ENCODE peak calls at places on chromosomes 11 and 22, in ten cellular contexts. J, H, C, P, B, L, E, I, D and S are unnamed samples.

GRCh38 chr11:118430956-118431355 is 5.3 kb upstream of the KMT2A start:
- DNase-seq in J (no peak), H (no peak), C (no peak), P (no peak), B (no peak), L (no peak), E (no peak), I (no peak), D (no peak), S (no peak)

GRCh38 chr11:132088551-132088950 is 718.1 kb downstream of the NTM start:
- DNase-seq in J (no peak), H (no peak), C (no peak), P (no peak), B (no peak), L (no peak), E (no peak), I (no peak), D (no peak), S (no peak)

GRCh38 chr11:69008774-69009440 is 4.1 kb downstream of the MRGPRF start:
- DNase-seq in J (peak), H (peak), C (peak), P (no peak), B (peak), L (peak), E (peak), I (peak), D (peak), S (peak)

GRCh38 chr22:42064629-42065028 is 6.0 kb downstream of the NAGA start:
- DNase-seq in J (no peak), H (no peak), C (no peak), P (no peak), B (no peak), L (no peak), E (no peak), I (peak), D (peak), S (no peak)

GRCh38 chr22:41847300-41847699 is 14.4 kb downstream of the SREBF2 start:
- DNase-seq in J (no peak), H (no peak), C (no peak), P (no peak), B (no peak), L (no peak), E (no peak), I (no peak), D (no peak), S (no peak)

GRCh38 chr11:11502303-11502828 is 119.4 kb downstream of the GALNT18 start:
- DNase-seq in J (no peak), H (no peak), C (no peak), P (peak), B (no peak), L (no peak), E (no peak), I (no peak), D (no peak), S (no peak)

GRCh38 chr11:118789501-118790356 is 1.2 kb downstream of the DDX6 start:
- DNase-seq in J (no peak), H (no peak), C (no peak), P (peak), B (peak), L (no peak), E (no peak), I (no peak), D (no peak), S (no peak)

GRCh38 chr11:32109596-32109995 is 18.7 kb downstream of the RCN1 start:
- DNase-seq in J (no peak), H (no peak), C (no peak), P (no peak), B (no peak), L (no peak), E (no peak), I (no peak), D (no peak), S (no peak)

GRCh38 chr22:26970809-26971394 is 313.5 kb downstream of the MIAT start:
- DNase-seq in J (no peak), H (no peak), C (no peak), P (no peak), B (no peak), L (no peak), E (no peak), I (no peak), D (no peak), S (no peak)

GRCh38 chr22:29768052-29768680 is 997 bp downstream of the UQCR10 start:
- DNase-seq in J (no peak), H (no peak), C (no peak), P (no peak), B (no peak), L (no peak), E (no peak), I (no peak), D (no peak), S (no peak)

GRCh38 chr11:79129702-79130101 is 311.1 kb downstream of the TENM4 start:
- DNase-seq in J (no peak), H (no peak), C (no peak), P (no peak), B (no peak), L (no peak), E (no peak), I (no peak), D (no peak), S (no peak)

GRCh38 chr11:128040603-128041002 is 546.8 kb downstream of the ETS1 start:
- DNase-seq in J (no peak), H (no peak), C (no peak), P (no peak), B (peak), L (no peak), E (no peak), I (no peak), D (no peak), S (no peak)

GRCh38 chr11:1483445-1483961 is 3.1 kb downstream of the MOB2 start:
- DNase-seq in J (peak), H (no peak), C (peak), P (no peak), B (no peak), L (no peak), E (peak), I (no peak), D (no peak), S (no peak)

GRCh38 chr11:17405232-17406005 is 17.0 kb upstream of the KCNJ11 start:
- DNase-seq in J (peak), H (peak), C (peak), P (peak), B (no peak), L (peak), E (peak), I (peak), D (peak), S (peak)

GRCh38 chr11:71129624-71130023 is 122.8 kb downstream of the SHANK2 start:
- DNase-seq in J (no peak), H (no peak), C (no peak), P (no peak), B (no peak), L (no peak), E (no peak), I (no peak), D (no peak), S (no peak)

GRCh38 chr11:5992604-5993251 is 5.9 kb upstream of the OR52L1 start:
- DNase-seq in J (no peak), H (peak), C (no peak), P (no peak), B (peak), L (peak), E (no peak), I (no peak), D (no peak), S (no peak)

GRCh38 chr22:47591709-47592108 is 829.3 kb downstream of the TBC1D22A start:
- DNase-seq in J (peak), H (no peak), C (no peak), P (no peak), B (no peak), L (no peak), E (no peak), I (no peak), D (no peak), S (peak)

GRCh38 chr11:135004495-135004894 is 592.5 kb upstream of the B3GAT1 start:
- DNase-seq in J (no peak), H (no peak), C (no peak), P (no peak), B (no peak), L (no peak), E (no peak), I (no peak), D (no peak), S (no peak)

GRCh38 chr11:106281455-106282173 is 204.2 kb downstream of the AASDHPPT start:
- DNase-seq in J (no peak), H (peak), C (no peak), P (no peak), B (no peak), L (peak), E (no peak), I (no peak), D (no peak), S (no peak)

GRCh38 chr11:112157274-112157766 is 6.6 kb downstream of the IL18 start:
- DNase-seq in J (no peak), H (peak), C (no peak), P (no peak), B (peak), L (peak), E (no peak), I (no peak), D (peak), S (no peak)

GRCh38 chr11:3136542-3137455 is 28.3 kb downstream of the OSBPL5 start:
- DNase-seq in J (peak), H (no peak), C (peak), P (no peak), B (no peak), L (no peak), E (peak), I (no peak), D (no peak), S (no peak)

GRCh38 chr22:37544955-37545702 is 15.2 kb upstream of the CDC42EP1 start:
- DNase-seq in J (peak), H (peak), C (peak), P (no peak), B (peak), L (peak), E (peak), I (peak), D (peak), S (peak)

GRCh38 chr11:62919898-62920640 is 1.1 kb downstream of the CHRM1 start:
- DNase-seq in J (no peak), H (no peak), C (no peak), P (no peak), B (no peak), L (no peak), E (no peak), I (no peak), D (no peak), S (no peak)

GRCh38 chr11:329886-330253 is 9.2 kb upstream of the IFITM3 start:
- DNase-seq in J (peak), H (no peak), C (no peak), P (no peak), B (no peak), L (no peak), E (no peak), I (no peak), D (no peak), S (no peak)

GRCh38 chr11:6531267-6531752 is 34.2 kb downstream of the DNHD1 start:
- DNase-seq in J (no peak), H (peak), C (no peak), P (no peak), B (peak), L (peak), E (no peak), I (no peak), D (peak), S (no peak)

GRCh38 chr22:24819941-24820461 is 14.0 kb downstream of the SGSM1 start:
- DNase-seq in J (peak), H (no peak), C (peak), P (peak), B (no peak), L (peak), E (peak), I (peak), D (no peak), S (peak)

GRCh38 chr22:23524226-23524625 is 55.9 kb downstream of the IGLL1 start:
- DNase-seq in J (no peak), H (no peak), C (no peak), P (no peak), B (no peak), L (no peak), E (no peak), I (no peak), D (no peak), S (no peak)

GRCh38 chr22:18035740-18036139 is 11.4 kb upstream of the MICAL3 start:
- DNase-seq in J (no peak), H (peak), C (peak), P (no peak), B (no peak), L (peak), E (no peak), I (peak), D (peak), S (peak)

GRCh38 chr11:67449116-67449844 is 3.2 kb downstream of the GPR152 start:
- DNase-seq in J (no peak), H (no peak), C (no peak), P (no peak), B (no peak), L (no peak), E (no peak), I (no peak), D (no peak), S (no peak)

GRCh38 chr11:26522912-26523610 is 49.0 kb downstream of the MUC15 start:
- DNase-seq in J (no peak), H (peak), C (no peak), P (no peak), B (no peak), L (no peak), E (no peak), I (no peak), D (no peak), S (no peak)

GRCh38 chr22:42026705-42027104 is 28.1 kb downstream of the WBP2NL start:
- DNase-seq in J (no peak), H (no peak), C (no peak), P (no peak), B (no peak), L (no peak), E (no peak), I (no peak), D (no peak), S (no peak)

GRCh38 chr11:23502821-23503220 is 642.5 kb upstream of the CCDC179 start:
- DNase-seq in J (no peak), H (peak), C (no peak), P (no peak), B (no peak), L (no peak), E (no peak), I (no peak), D (no peak), S (no peak)

GRCh38 chr11:14974021-14974698 is 2.0 kb upstream of the CALCA start:
- DNase-seq in J (no peak), H (no peak), C (no peak), P (no peak), B (peak), L (no peak), E (no peak), I (no peak), D (no peak), S (no peak)

GRCh38 chr11:104763930-104764717 is 134.1 kb downstream of the CASP12 start:
- DNase-seq in J (no peak), H (no peak), C (no peak), P (no peak), B (no peak), L (no peak), E (no peak), I (no peak), D (no peak), S (no peak)

GRCh38 chr11:61004841-61005240 is 33.4 kb downstream of the CD6 start:
- DNase-seq in J (no peak), H (no peak), C (no peak), P (no peak), B (no peak), L (no peak), E (no peak), I (no peak), D (no peak), S (no peak)

GRCh38 chr11:20594274-20595061 is 4.9 kb upstream of the SLC6A5 start:
- DNase-seq in J (no peak), H (no peak), C (no peak), P (no peak), B (no peak), L (no peak), E (no peak), I (no peak), D (no peak), S (no peak)

DNA sequence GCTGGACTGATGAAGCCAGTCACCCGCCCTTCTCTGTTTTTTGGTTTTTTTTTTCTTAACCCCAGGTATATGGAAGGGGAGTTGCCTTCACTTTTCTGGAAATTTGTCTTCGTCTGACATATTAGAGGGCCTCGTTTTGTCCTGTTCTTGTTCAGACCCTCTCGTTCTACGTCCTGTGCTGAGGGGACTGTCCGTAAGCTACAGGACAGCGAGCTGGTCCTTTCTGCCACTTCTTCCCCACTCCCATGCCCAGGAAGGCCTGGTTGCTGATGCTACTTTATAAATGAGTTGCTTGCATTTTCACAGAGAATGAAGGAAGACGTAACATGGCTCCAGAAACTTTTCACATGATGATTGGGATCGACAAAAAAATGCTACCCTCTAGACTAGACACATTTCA is 27.3 kb upstream of the CRKL start:
- DNase-seq in J (no peak), H (no peak), C (no peak), P (no peak), B (no peak), L (no peak), E (no peak), I (no peak), D (no peak), S (no peak)
- H3K27ac ChIP-seq in J (no peak), H (no peak), C (no peak), P (no peak), B (no peak), L (no peak), E (no peak), I (no peak), D (no peak), S (no peak)

DNA sequence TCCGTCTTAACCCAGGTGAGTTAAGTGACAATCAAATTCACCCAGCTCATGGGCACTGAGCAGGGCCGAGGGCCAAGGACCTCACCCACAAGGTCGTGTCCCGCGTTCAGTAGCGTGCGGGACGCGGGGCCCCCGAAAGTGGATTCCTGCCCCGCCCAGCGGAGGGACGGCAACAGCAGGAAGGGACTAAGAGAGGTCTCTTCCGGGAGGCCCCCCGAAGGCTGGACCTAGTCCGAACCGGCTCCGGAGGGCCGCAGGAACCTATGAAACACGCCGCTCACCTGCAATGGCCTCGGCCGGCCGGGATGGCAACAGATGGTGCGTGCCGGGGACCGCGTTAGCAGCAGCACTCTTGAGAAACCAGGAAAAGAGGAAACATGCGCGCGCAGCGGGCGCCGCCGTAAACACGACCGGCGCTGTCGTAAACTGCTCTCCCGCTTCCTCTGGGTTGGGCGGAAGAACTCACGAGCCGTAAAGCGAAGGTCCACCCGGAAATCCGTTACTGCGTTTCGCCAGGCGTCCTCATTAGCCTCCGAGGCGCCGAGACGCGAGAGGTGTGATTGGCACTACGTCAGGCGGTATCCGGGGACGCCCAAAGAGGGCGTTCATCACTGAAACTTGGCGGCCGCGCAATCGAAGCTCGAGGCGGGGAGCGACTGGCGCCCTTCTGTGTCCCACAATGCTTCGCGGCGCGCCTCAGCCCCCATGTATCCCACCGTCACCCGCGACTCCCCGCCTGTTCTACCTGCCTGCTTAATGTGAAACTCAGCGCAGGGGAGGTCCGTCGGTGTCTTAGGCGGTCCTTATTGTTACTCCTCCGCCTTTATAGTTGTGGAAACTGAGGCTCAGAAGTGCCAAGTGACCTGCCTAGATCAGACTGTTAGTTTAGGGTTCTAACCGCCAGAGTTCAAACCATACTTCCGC is at the start of gene EIF3D:
- DNase-seq in J (peak), H (peak), C (peak), P (peak), B (peak), L (peak), E (peak), I (peak), D (peak), S (peak)
- TF ChIP-seq POLR2A in J (peak), H (peak), C (peak), P (peak), B (peak), L (peak), E (peak), I (peak), D (peak), S (no peak)

GRCh38 chr11:78076733-78077403 is 2.8 kb downstream of the NDUFC2 start:
- DNase-seq in J (no peak), H (no peak), C (no peak), P (no peak), B (no peak), L (no peak), E (no peak), I (no peak), D (no peak), S (no peak)
- H3K27ac ChIP-seq in J (no peak), H (no peak), C (no peak), P (no peak), B (no peak), L (no peak), E (no peak), I (no peak), D (no peak), S (no peak)

DNA sequence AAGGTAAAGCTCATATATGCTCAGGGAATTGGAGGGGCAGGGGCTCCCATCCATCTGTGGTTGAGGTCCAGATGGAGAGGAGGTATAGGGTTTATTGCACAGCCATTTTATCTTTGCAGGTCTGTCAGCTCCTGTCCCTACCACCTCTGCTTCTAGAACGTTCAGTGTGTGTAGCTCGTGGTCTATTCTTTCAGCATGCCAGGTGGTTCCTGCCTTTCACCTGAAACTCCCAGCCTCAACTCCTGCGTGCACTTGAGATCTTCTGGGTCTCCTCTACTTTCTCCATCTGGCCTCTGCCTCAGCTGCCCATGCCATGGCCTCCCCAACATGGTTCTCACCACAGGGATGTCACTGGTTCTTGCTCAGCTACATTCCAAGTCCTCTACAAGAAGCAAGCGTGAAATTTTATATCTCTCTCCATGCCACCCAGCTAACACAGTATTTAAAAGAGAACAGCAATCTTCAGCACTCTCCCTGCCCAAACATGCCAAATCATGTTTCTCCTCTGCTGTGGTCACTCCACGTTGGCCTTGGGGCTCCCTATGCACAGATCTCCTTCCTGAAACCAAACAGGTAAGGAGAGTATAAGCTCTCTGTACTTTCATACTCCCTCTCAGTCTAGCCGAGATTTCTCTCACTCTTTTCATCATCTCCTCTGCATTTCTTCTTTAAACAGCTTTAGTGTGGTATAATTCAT is 157.8 kb upstream of the TRPC6 start:
- DNase-seq in J (no peak), H (no peak), C (no peak), P (no peak), B (no peak), L (no peak), E (no peak), I (no peak), D (no peak), S (no peak)
- TF ChIP-seq POLR2A in J (no peak), H (no peak), C (no peak), P (no peak), B (no peak), L (no peak), E (no peak), I (no peak), D (no peak), S (no peak)

GRCh38 chr11:57439786-57440185 is 12.9 kb upstream of the SLC43A3 start:
- DNase-seq in J (no peak), H (no peak), C (no peak), P (no peak), B (no peak), L (no peak), E (no peak), I (no peak), D (no peak), S (no peak)

GRCh38 chr11:57436031-57436430 is 9.1 kb upstream of the SLC43A3 start:
- DNase-seq in J (no peak), H (no peak), C (no peak), P (no peak), B (no peak), L (no peak), E (no peak), I (no peak), D (no peak), S (no peak)

GRCh38 chr11:57438345-57439280 is 11.7 kb upstream of the SLC43A3 start:
- DNase-seq in J (no peak), H (no peak), C (peak), P (no peak), B (no peak), L (no peak), E (no peak), I (no peak), D (no peak), S (no peak)

GRCh38 chr11:57444362-57445074 is 15.8 kb upstream of the RTN4RL2 start:
- DNase-seq in J (no peak), H (no peak), C (no peak), P (no peak), B (no peak), L (peak), E (no peak), I (no peak), D (peak), S (no peak)

GRCh38 chr11:57440744-57441414 is 14.0 kb upstream of the SLC43A3 start:
- DNase-seq in J (no peak), H (no peak), C (no peak), P (no peak), B (no peak), L (no peak), E (no peak), I (no peak), D (no peak), S (no peak)
- H3K27ac ChIP-seq in J (no peak), H (peak), C (peak), P (no peak), B (no peak), L (peak), E (no peak), I (no peak), D (no peak), S (no peak)